ENCODE peak calls at places on chromosomes 3 and 15, in four cellular contexts. U is GM12878, X is K562, A is HL-60. C is an unnamed sample.
A peak's percentile ranks its signal among the peaks of the same experiment; 100 is the strongest.

GRCh38 chr3:59831394-59831793 is 781.6 kb upstream of the CFAP20DC start:
- DNase-seq in X (no peak), U (no peak), A (no peak), C (no peak)

GRCh38 chr15:99485153-99485947 is 80.4 kb upstream of the MEF2A start:
- DNase-seq in X (no peak), U (no peak), A (no peak), C (no peak)

GRCh38 chr3:33152363-33153360 is 38.8 kb downstream of the CRTAP start:
- DNase-seq in U (no peak), A (no peak), X (no peak), C (no peak)

GRCh38 chr3:14123308-14124222 is 1.1 kb downstream of the CHCHD4 start:
- DNase-seq in X (peak; percentile 67), A (no peak), U (no peak), C (no peak)

GRCh38 chr3:31829826-31830426 is 151.1 kb downstream of the OSBPL10 start:
- DNase-seq in X (no peak), U (no peak), A (no peak), C (no peak)

GRCh38 chr3:86993704-86994103 is 2.8 kb upstream of the VGLL3 start:
- DNase-seq in U (no peak), X (no peak), A (no peak), C (no peak)

GRCh38 chr3:72152551-72153476 is 367.9 kb upstream of the PROK2 start:
- DNase-seq in U (no peak), X (peak; percentile 60), A (no peak), C (no peak)

GRCh38 chr15:44593042-44593736 is 56.2 kb downstream of the EIF3J start:
- DNase-seq in A (no peak), U (no peak), X (peak; percentile 32), C (no peak)

GRCh38 chr3:140342668-140343067 is 335.2 kb upstream of the TRIM42 start:
- DNase-seq in A (no peak), X (no peak), U (no peak), C (no peak)

GRCh38 chr3:43638594-43639447 is 17.0 kb upstream of the ANO10 start:
- DNase-seq in A (no peak), X (peak; percentile 92), U (no peak), C (no peak)

GRCh38 chr3:12541625-12542024 is 3.7 kb downstream of the MKRN2OS start:
- DNase-seq in U (no peak), A (no peak), X (peak; percentile 34), C (no peak)

GRCh38 chr3:126916546-126916945 is 66.4 kb upstream of the PLXNA1 start:
- DNase-seq in X (no peak), A (no peak), U (no peak), C (no peak)

GRCh38 chr3:14725564-14726420 is 50.9 kb downstream of the C3orf20 start:
- DNase-seq in X (no peak), A (no peak), U (no peak), C (no peak)

GRCh38 chr3:185979721-185980121 is 41.9 kb upstream of the TRA2B start:
- DNase-seq in X (peak; percentile 40), A (no peak), U (no peak), C (no peak)

GRCh38 chr3:123406598-123406997 is 42.3 kb downstream of the ADCY5 start:
- DNase-seq in X (no peak), U (no peak), A (no peak), C (no peak)

GRCh38 chr3:187695434-187695833 is 6.9 kb downstream of the RTP2 start:
- DNase-seq in X (no peak), A (no peak), U (no peak), C (no peak)

GRCh38 chr3:179473565-179473964 is 22.3 kb upstream of the GNB4 start:
- DNase-seq in X (no peak), A (no peak), U (no peak), C (no peak)

GRCh38 chr15:32651229-32651837 is 9.8 kb downstream of the SCG5 start:
- DNase-seq in U (no peak), X (peak; percentile 77), A (peak; percentile 41), C (peak; percentile 58)

GRCh38 chr3:134334231-134334900 is 39.9 kb downstream of the AMOTL2 start:
- DNase-seq in U (no peak), A (no peak), X (no peak), C (no peak)

GRCh38 chr15:79018960-79019359 is 71.6 kb downstream of the RASGRF1 start:
- DNase-seq in U (no peak), X (no peak), A (no peak), C (no peak)

GRCh38 chr3:1275495-1275894 is 182.7 kb downstream of the CNTN6 start:
- DNase-seq in X (peak; percentile 11), A (no peak), U (no peak), C (no peak)

GRCh38 chr3:138124689-138125420 is 7.3 kb downstream of the A4GNT start:
- DNase-seq in X (no peak), U (no peak), A (no peak), C (no peak)

GRCh38 chr3:63349583-63350177 is 71.6 kb downstream of the SYNPR start:
- DNase-seq in X (peak; percentile 52), U (no peak), A (peak; percentile 25), C (peak; percentile 14)

GRCh38 chr15:70151008-70151407 is 53.3 kb upstream of the TLE3 start:
- DNase-seq in X (no peak), A (no peak), U (no peak), C (no peak)

GRCh38 chr3:197165890-197166289 is 132.5 kb downstream of the DLG1 start:
- DNase-seq in X (no peak), A (no peak), U (no peak), C (no peak)

DNA sequence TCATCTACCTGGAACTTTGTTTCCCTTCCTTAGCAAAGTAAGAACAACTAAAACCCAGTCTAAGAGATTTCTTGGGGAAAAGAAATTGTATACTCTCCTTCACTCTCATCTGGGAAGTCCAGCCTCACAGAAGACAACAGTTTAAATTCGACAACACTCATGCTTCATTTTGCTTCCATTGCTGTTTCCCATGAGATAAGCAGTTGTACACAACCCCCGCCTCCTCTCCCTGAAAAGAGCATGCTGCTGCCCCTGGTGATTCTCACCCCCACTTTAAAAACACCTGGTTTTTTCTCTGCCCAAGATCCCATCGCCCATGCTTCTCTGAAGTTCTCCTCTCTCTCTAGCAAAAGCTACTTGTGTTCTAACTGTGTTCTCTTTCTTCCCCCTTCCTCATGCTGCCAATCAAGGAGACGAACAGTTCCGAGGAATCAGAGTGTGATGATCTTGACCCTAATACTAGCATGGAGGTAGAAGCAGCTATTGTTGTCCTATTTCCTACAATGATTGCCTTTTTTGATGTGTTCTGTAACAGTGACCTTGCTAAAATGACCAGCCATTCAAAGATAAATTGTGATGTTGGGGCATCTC is 51.1 kb upstream of the UMPS start:
- DNase-seq in X (peak; percentile 67), A (no peak), U (no peak), C (no peak)
- TF ChIP-seq POLR2AphosphoS5 in X (peak; percentile 43), A (no peak), U (no peak), C (no peak)

GRCh38 chr15:51647128-51647562 is 24.6 kb upstream of the DMXL2 start:
- DNase-seq in X (peak; percentile 95), A (peak; percentile 61), U (no peak), C (no peak)

GRCh38 chr15:51652084-51652668 is 29.1 kb upstream of the SCG3 start:
- DNase-seq in U (no peak), X (peak; percentile 94), A (no peak), C (no peak)

DNA sequence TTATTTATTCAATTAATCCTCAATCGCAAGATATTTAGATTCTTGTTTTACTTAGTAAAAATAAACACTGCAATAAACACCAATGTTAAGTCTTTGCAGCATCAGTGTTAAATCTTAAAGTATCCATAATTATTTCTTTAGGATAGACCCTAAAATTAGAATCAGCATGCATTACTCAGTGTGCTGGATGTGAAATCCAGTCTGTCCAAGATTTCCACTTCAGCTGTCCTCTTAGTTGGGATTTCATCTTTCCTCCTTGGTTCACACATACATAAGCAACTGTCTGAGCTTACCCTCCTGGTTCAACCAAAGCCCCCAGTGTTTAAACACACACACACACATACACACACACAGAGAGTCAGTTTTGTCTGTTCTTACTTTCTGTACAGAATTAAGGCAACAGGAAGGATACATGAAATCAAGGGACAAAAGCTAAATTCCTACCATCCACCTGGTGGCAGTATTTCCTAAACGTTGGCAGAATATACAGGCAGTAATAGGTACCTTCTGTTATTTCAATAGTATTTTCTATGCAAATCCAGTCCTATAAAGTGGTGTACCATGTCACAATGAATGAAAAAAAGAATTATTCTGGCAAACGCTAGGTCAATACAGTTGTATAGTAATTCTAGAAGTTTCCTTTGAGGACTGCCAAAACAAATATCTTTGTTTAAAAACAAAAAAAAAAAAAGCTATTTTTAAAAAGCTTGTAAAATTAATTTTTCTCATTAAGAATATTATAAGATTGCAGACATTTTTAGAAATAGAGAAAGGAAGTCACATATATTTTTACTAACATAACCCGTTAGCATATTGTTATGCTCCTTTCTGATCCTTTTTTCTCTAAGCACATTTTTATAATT is 27.3 kb upstream of the DMXL2 start:
- DNase-seq in X (peak; percentile 88), U (peak; percentile 63), A (no peak), C (peak; percentile 21)
- TF ChIP-seq SPI1 in X (no peak), U (no peak), A (no peak), C (no peak)

GRCh38 chr3:62095756-62096155 is 277.6 kb downstream of the FEZF2 start:
- DNase-seq in A (no peak), U (no peak), X (no peak), C (no peak)

GRCh38 chr3:62094461-62094860 is 278.9 kb downstream of the FEZF2 start:
- DNase-seq in U (no peak), X (no peak), A (no peak), C (no peak)

GRCh38 chr3:62095080-62095479 is 278.3 kb downstream of the FEZF2 start:
- DNase-seq in U (no peak), A (no peak), X (no peak), C (no peak)

GRCh38 chr3:62097121-62097520 is 276.2 kb downstream of the FEZF2 start:
- DNase-seq in U (no peak), X (no peak), A (no peak), C (no peak)

DNA sequence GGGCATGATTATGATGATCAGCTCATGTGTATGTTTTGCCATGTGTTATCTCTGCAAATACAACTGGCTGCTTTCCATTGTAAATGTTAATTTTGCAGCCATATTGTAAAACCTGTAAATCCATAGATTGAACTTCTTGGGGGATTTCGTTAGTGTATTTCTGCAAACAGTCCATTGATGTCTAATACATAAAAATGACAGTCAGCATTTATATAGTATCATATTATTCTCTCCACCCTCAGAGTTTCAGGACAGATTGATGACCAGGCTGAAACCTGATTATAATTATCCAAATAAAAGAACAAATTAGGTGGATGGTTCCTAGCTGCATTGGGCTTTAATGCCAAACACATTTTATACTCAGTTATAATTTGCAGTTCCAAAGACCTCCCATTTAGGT is 276.8 kb downstream of the FEZF2 start:
- DNase-seq in U (no peak), X (no peak), A (no peak), C (no peak)
- TF ChIP-seq POLR2AphosphoS5 in U (no peak), X (no peak), A (no peak), C (no peak)

DNA sequence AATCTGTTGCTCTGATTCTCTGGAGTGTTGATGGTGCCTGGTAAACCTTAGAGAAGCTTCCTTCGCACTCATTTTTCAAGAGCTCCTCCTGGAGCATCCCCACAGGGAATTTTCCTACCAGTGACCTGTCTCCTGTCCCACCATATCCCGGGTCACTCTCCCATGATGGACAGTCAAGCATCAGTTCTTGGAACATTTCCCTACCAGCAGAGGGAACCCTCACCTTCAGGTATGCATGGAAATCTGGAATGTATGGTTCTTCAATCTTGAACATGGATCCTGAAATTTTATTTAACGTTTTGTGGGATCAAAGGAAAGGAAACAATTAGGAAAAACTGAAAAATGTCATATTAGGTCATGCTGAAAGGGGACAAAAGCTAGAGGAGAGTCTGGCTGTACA is 153.8 kb downstream of the SPATA16 start:
- DNase-seq in A (no peak), X (peak; percentile 72), U (no peak), C (no peak)
- TF ChIP-seq SPI1 in A (no peak), X (no peak), U (no peak), C (no peak)

GRCh38 chr15:93331545-93332117 is 242.6 kb upstream of the RGMA start:
- DNase-seq in X (no peak), U (no peak), A (no peak), C (no peak)
- TF ChIP-seq POLR2AphosphoS5 in X (no peak), U (no peak), A (no peak), C (no peak)

C was measured in GM12891.